ENCODE peak calls at places on chromosomes 5 and 9, in seven cellular contexts. H is left ventricle myocardium superior, Q is brain microvascular endothelial cell, A is endothelial cell, T is choroid plexus epithelial cell, G is upper lobe of right lung, W is amygdala. P is an unnamed sample.
A peak's percentile ranks its signal among the peaks of the same experiment; 100 is the strongest.

GRCh38 chr5:20680718-20681302 is 692.8 kb upstream of the CDH18 start:
- DNase-seq in H (no peak), Q (no peak), A (no peak), T (peak; percentile 2), G (no peak), W (no peak), P (no peak)

GRCh38 chr9:136059321-136059791 is 35.7 kb downstream of the NACC2 start:
- DNase-seq in H (no peak), Q (no peak), A (peak; percentile 6), T (no peak), G (peak; percentile 57), W (no peak), P (no peak)

GRCh38 chr5:133790898-133791297 is 177.5 kb downstream of the C5orf15 start:
- DNase-seq in H (no peak), Q (no peak), A (no peak), T (no peak), G (no peak), W (no peak), P (no peak)

GRCh38 chr9:38401994-38402393 is 9.5 kb downstream of the ALDH1B1 start:
- DNase-seq in H (no peak), Q (no peak), A (no peak), T (no peak), G (no peak), W (no peak), P (no peak)

GRCh38 chr9:107137495-107138202 is 145.4 kb upstream of the RAD23B start:
- DNase-seq in H (no peak), Q (no peak), A (peak; percentile 15), T (peak; percentile 53), G (no peak), W (no peak), P (no peak)

GRCh38 chr9:78694950-78695349 is 398.0 kb downstream of the PSAT1 start:
- DNase-seq in H (no peak), Q (no peak), A (no peak), T (no peak), G (no peak), W (no peak), P (no peak)

GRCh38 chr9:135290086-135290485 is 189.5 kb upstream of the PPP1R26 start:
- DNase-seq in H (peak; percentile 74), Q (no peak), A (no peak), T (no peak), G (peak; percentile 34), W (no peak), P (peak; percentile 70)

GRCh38 chr5:56637321-56637920 is 177.9 kb upstream of the MAP3K1 start:
- DNase-seq in H (no peak), Q (peak; percentile 52), A (no peak), T (peak; percentile 57), G (no peak), W (no peak), P (no peak)

GRCh38 chr5:13611604-13612003 is 332.9 kb downstream of the DNAH5 start:
- DNase-seq in H (no peak), Q (no peak), A (no peak), T (no peak), G (no peak), W (no peak), P (no peak)

GRCh38 chr9:93622725-93623124 is 46.3 kb downstream of the PHF2 start:
- DNase-seq in H (no peak), Q (no peak), A (no peak), T (no peak), G (no peak), W (no peak), P (no peak)

GRCh38 chr9:11431490-11431889 is 818.7 kb upstream of the PTPRD start:
- DNase-seq in H (no peak), Q (no peak), A (no peak), T (no peak), G (no peak), W (no peak), P (no peak)

GRCh38 chr5:38207343-38207742 is 51.0 kb upstream of the EGFLAM start:
- DNase-seq in H (no peak), Q (no peak), A (no peak), T (peak; percentile 33), G (no peak), W (no peak), P (no peak)

GRCh38 chr5:169880012-169880673 is 100.2 kb downstream of the INSYN2B start:
- DNase-seq in H (no peak), Q (no peak), A (no peak), T (no peak), G (no peak), W (no peak), P (no peak)

GRCh38 chr5:110053205-110053604 is 363.5 kb downstream of the MAN2A1 start:
- DNase-seq in H (no peak), Q (no peak), A (no peak), T (no peak), G (no peak), W (no peak), P (no peak)

GRCh38 chr5:56072863-56073777 is 78.4 kb upstream of the IL6ST start:
- DNase-seq in H (no peak), Q (no peak), A (no peak), T (no peak), G (no peak), W (no peak), P (no peak)

GRCh38 chr9:74951725-74952151 is 974 bp downstream of the C9orf40 start:
- DNase-seq in H (peak; percentile 64), Q (peak; percentile 14), A (peak; percentile 47), T (peak; percentile 20), G (peak; percentile 77), W (no peak), P (peak; percentile 72)

GRCh38 chr5:163908253-163908652 is 402.8 kb downstream of the MAT2B start:
- DNase-seq in H (no peak), Q (no peak), A (no peak), T (no peak), G (no peak), W (peak; percentile 10), P (no peak)

GRCh38 chr5:126509339-126509738 is 85.7 kb downstream of the ALDH7A1 start:
- DNase-seq in H (no peak), Q (no peak), A (no peak), T (peak; percentile 91), G (no peak), W (no peak), P (no peak)

GRCh38 chr5:41509399-41510175 is 814 bp downstream of the PLCXD3 start:
- DNase-seq in H (peak; percentile 34), Q (no peak), A (no peak), T (no peak), G (peak; percentile 31), W (no peak), P (no peak)

GRCh38 chr5:17365756-17366155 is 132.3 kb upstream of the TAF11L2 start:
- DNase-seq in H (no peak), Q (peak; percentile 74), A (no peak), T (peak; percentile 50), G (no peak), W (no peak), P (no peak)

GRCh38 chr5:131386779-131387178 is 122.9 kb downstream of the CDC42SE2 start:
- DNase-seq in H (no peak), Q (no peak), A (no peak), T (peak; percentile 49), G (no peak), W (no peak), P (no peak)

GRCh38 chr5:116732591-116732990 is 158.0 kb upstream of the SEMA6A start:
- DNase-seq in H (no peak), Q (no peak), A (no peak), T (no peak), G (no peak), W (no peak), P (no peak)

GRCh38 chr5:18113724-18114123 is 479.5 kb downstream of the TAF11L14 start:
- DNase-seq in H (no peak), Q (peak; percentile 20), A (peak; percentile 9), T (peak; percentile 66), G (no peak), W (no peak), P (no peak)

GRCh38 chr5:110086658-110087388 is 397.1 kb downstream of the MAN2A1 start:
- DNase-seq in H (no peak), Q (peak; percentile 76), A (no peak), T (peak; percentile 96), G (no peak), W (no peak), P (no peak)

GRCh38 chr9:110192531-110193326 is 15.2 kb downstream of the C9orf152 start:
- DNase-seq in H (no peak), Q (peak; percentile 49), A (no peak), T (peak; percentile 91), G (no peak), W (no peak), P (no peak)

GRCh38 chr5:67383451-67383850 is 186.9 kb upstream of the CD180 start:
- DNase-seq in H (no peak), Q (no peak), A (no peak), T (peak; percentile 45), G (no peak), W (no peak), P (no peak)

GRCh38 chr9:137411670-137412380 is 11.1 kb downstream of the EXD3 start:
- DNase-seq in H (peak; percentile 77), Q (peak; percentile 90), A (no peak), T (peak; percentile 96), G (peak; percentile 87), W (no peak), P (peak; percentile 81)

GRCh38 chr5:68460147-68460760 is 244.7 kb downstream of the PIK3R1 start:
- DNase-seq in H (no peak), Q (peak; percentile 67), A (peak; percentile 51), T (peak; percentile 88), G (no peak), W (no peak), P (no peak)

GRCh38 chr9:134662143-134662876 is 20.7 kb downstream of the COL5A1 start:
- DNase-seq in H (peak; percentile 74), Q (peak; percentile 74), A (no peak), T (peak; percentile 90), G (peak; percentile 67), W (no peak), P (peak; percentile 78)

GRCh38 chr9:36855443-36856315 is 178.4 kb downstream of the PAX5 start:
- DNase-seq in H (no peak), Q (no peak), A (peak; percentile 50), T (peak; percentile 7), G (no peak), W (no peak), P (peak; percentile 41)

GRCh38 chr9:122125891-122126331 is 32.8 kb upstream of the TTLL11 start:
- DNase-seq in H (no peak), Q (peak; percentile 7), A (no peak), T (no peak), G (no peak), W (no peak), P (no peak)

GRCh38 chr5:93346301-93346700 is 234.7 kb downstream of the NR2F1-AS1 start:
- DNase-seq in H (no peak), Q (no peak), A (no peak), T (no peak), G (no peak), W (no peak), P (no peak)

P was measured in Right ventricle myocardium superior.